ENCODE peak calls at places on chromosomes 7 and 10, in nine cellular contexts. C, D, G, R, W, Z, Q, A and N are unnamed samples.
A peak's percentile ranks its signal among the peaks of the same experiment; 100 is the strongest.

GRCh38 chr10:103542764-103543616 is 49.5 kb downstream of the NEURL1 start:
- DNase-seq in C (peak; percentile 55), D (no peak), G (peak; percentile 49), R (no peak), W (peak; percentile 76), Z (no peak), Q (peak; percentile 53), A (peak; percentile 47), N (peak; percentile 25)

GRCh38 chr7:134420509-134421125 is 38.3 kb downstream of the AKR1B1 start:
- DNase-seq in C (peak; percentile 80), D (no peak), G (peak; percentile 54), R (no peak), W (peak; percentile 10), Z (no peak), Q (no peak), A (no peak), N (no peak)

GRCh38 chr10:38070501-38070900 is 23.6 kb upstream of the ZNF37A start:
- DNase-seq in C (no peak), D (no peak), G (no peak), R (no peak), W (no peak), Z (no peak), Q (no peak), A (no peak), N (no peak)

GRCh38 chr10:47244560-47245500 is 55.2 kb upstream of the GDF10 start:
- DNase-seq in C (no peak), D (no peak), G (no peak), R (no peak), W (no peak), Z (no peak), Q (no peak), A (no peak), N (no peak)

GRCh38 chr7:43870316-43870715 is 999 bp upstream of the MRPS24 start:
- DNase-seq in C (no peak), D (no peak), G (no peak), R (no peak), W (no peak), Z (no peak), Q (no peak), A (no peak), N (no peak)

GRCh38 chr10:317219-317868 is 182.1 kb downstream of the ZMYND11 start:
- DNase-seq in C (peak; percentile 35), D (no peak), G (no peak), R (peak; percentile 61), W (peak; percentile 91), Z (no peak), Q (no peak), A (no peak), N (peak; percentile 53)

GRCh38 chr7:18019562-18019961 is 8.1 kb downstream of the PRPS1L1 start:
- DNase-seq in C (no peak), D (no peak), G (no peak), R (peak; percentile 41), W (no peak), Z (no peak), Q (no peak), A (no peak), N (no peak)

GRCh38 chr7:84107259-84107658 is 87.3 kb downstream of the SEMA3A start:
- DNase-seq in C (no peak), D (no peak), G (no peak), R (no peak), W (no peak), Z (no peak), Q (no peak), A (no peak), N (no peak)

GRCh38 chr10:129963076-129963830 is 821 bp downstream of the EBF3 start:
- DNase-seq in C (no peak), D (no peak), G (peak; percentile 59), R (no peak), W (no peak), Z (peak; percentile 76), Q (no peak), A (peak; percentile 76), N (no peak)

GRCh38 chr7:43906327-43907010 is at the start of gene URGCP:
- DNase-seq in C (peak; percentile 62), D (peak; percentile 70), G (peak; percentile 63), R (no peak), W (no peak), Z (peak; percentile 77), Q (peak; percentile 57), A (peak; percentile 71), N (peak; percentile 68)

GRCh38 chr10:63268139-63268797 is 135.1 kb downstream of the NRBF2 start:
- DNase-seq in C (no peak), D (no peak), G (peak; percentile 27), R (no peak), W (no peak), Z (no peak), Q (no peak), A (no peak), N (no peak)

GRCh38 chr10:86867149-86867548 is 90.3 kb downstream of the MMRN2 start:
- DNase-seq in C (no peak), D (no peak), G (no peak), R (no peak), W (no peak), Z (no peak), Q (no peak), A (no peak), N (no peak)

GRCh38 chr7:130734525-130735272 is 692 bp upstream of the KLF14 start:
- DNase-seq in C (no peak), D (no peak), G (peak; percentile 22), R (no peak), W (no peak), Z (no peak), Q (no peak), A (no peak), N (no peak)

DNA sequence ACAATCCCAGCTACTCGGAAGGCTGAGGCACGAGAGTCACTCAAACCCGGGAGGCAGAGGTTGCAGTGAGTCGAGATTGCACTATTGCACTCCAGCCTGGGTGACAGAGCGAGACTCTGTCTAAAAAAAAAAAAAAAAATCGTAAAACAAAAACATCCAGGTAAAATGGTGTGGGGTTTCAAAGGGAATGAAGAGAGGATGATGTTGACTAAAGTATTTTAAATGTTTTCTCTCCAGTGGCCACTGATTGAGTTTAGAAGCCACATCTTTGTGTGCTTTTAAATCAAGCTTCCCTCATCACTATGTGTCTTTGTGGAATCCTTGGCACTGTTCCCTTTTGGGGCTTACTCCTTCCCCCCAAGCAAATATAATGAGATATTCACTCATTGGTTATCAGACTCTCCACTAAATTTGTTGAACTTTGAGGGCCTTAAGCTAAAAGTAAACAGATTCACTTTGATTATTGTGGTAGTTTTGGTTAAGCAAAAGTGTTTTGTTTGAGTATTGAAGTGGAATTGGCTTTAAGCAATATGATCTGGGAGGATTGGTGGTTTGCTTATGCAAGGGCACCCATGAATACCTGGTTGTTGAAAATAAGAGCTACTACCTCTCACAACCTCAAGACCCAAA is 162.9 kb downstream of the CDK14 start:
- DNase-seq in C (no peak), D (no peak), G (no peak), R (no peak), W (no peak), Z (no peak), Q (no peak), A (no peak), N (no peak)
- H3K4me3 ChIP-seq in C (no peak overlapping the region), D (no peak overlapping the region), G (no peak overlapping the region), R (no peak overlapping the region), W (no peak overlapping the region), Z (no peak overlapping the region), Q (no peak overlapping the region), A (no peak overlapping the region), N (no peak overlapping the region)

GRCh38 chr7:128303624-128304023 is 40.1 kb downstream of the RBM28 start:
- DNase-seq in C (no peak), D (no peak), G (no peak), R (no peak), W (no peak), Z (no peak), Q (no peak), A (no peak), N (no peak)
- TF ChIP-seq CTCF in C (no peak), D (no peak), G (no peak), R (no peak), W (no peak), Z (no peak), Q (no peak), A (no peak), N (no peak)

GRCh38 chr10:97759157-97759980 is 12.4 kb downstream of the SFRP5 start:
- DNase-seq in C (peak; percentile 63), D (peak; percentile 76), G (peak; percentile 89), R (no peak), W (peak; percentile 54), Z (peak; percentile 83), Q (peak; percentile 60), A (no peak), N (no peak)

GRCh38 chr10:97755718-97756117 is 16.1 kb downstream of the SFRP5 start:
- DNase-seq in C (no peak), D (no peak), G (no peak), R (no peak), W (no peak), Z (peak; percentile 44), Q (no peak), A (no peak), N (no peak)

GRCh38 chr10:97752956-97753355 is 16.0 kb downstream of the ZFYVE27 start:
- DNase-seq in C (no peak), D (no peak), G (no peak), R (no peak), W (no peak), Z (no peak), Q (no peak), A (no peak), N (no peak)

GRCh38 chr10:97757471-97757870 is 14.3 kb downstream of the SFRP5 start:
- DNase-seq in C (no peak), D (no peak), G (no peak), R (no peak), W (no peak), Z (peak; percentile 40), Q (no peak), A (no peak), N (no peak)

DNA sequence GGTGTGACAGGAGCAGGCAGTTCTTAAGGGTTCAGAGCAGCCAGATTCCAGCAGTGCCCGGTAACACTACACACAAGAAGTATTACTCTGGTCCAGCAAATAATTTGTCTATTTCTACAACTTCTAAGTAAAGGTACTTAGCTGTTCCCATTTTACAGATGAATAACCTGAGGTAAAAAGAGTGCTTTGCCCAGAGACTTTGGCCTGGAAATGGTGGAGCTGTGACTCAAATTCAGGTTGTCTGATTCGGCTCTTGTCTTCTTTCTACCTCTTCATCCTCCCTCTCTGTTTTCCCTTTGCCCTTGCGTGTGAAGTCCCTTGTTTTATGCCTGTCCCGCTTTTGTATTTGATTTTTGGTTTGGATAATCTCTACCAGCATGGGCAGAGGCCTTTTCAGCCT is 17.1 kb downstream of the SFRP5 start:
- DNase-seq in C (no peak), D (no peak), G (no peak), R (no peak), W (no peak), Z (no peak), Q (no peak), A (no peak), N (no peak)
- H3K36me3 ChIP-seq in C (peaks cover 48% of the 10 kb centered on the region), D (peaks cover 98% of the 10 kb centered on the region), G (peaks cover 36% of the 10 kb centered on the region), R (peaks cover 3% of the 10 kb centered on the region), W (peaks cover 83% of the 10 kb centered on the region), Z (peaks cover 95% of the 10 kb centered on the region), Q (no peaks in the 10 kb centered on the region), A (peaks cover 97% of the 10 kb centered on the region), N (peaks cover 46% of the 10 kb centered on the region)

DNA sequence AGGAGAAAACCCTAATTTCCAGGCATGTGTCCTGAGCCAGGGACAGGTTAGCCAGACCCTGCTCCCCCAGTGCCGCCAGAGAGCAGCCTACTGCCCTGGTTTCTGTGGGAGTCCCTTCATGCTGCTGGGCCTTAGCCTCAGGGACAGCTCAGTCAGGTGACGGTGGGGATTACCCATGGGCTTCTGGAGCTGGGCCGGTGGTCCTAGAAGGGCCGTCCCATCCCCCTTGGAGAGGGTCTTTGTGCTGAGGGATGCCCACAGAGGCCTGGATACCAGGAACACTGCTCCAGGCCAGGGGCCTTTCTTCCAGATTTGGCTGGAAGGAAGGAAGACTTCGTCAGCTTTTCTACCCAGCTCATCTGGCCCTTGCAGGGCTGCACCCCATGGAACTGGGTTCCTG is 71.4 kb upstream of the ZNF722 start:
- DNase-seq in C (no peak), D (no peak), G (no peak), R (no peak), W (no peak), Z (no peak), Q (no peak), A (no peak), N (no peak)
- H3K4me3 ChIP-seq in C (no peak overlapping the region), D (peak overlapping the region; percentile 67), G (no peak overlapping the region), R (no peak overlapping the region), W (no peak overlapping the region), Z (peak overlapping the region; percentile 80), Q (no peak overlapping the region), A (peak overlapping the region; percentile 58), N (no peak overlapping the region)